ENCODE peak calls at places on chromosome 22, in nine cellular contexts. V, D, R, K, W, I, P, H and S are unnamed samples. For H3K9me3, the result is how much of the 10 kb centered on the place peaks cover.

GRCh38 chr22:46673205-46673604 is 53.0 kb downstream of the GRAMD4 start:
- DNase-seq in V (no peak), K (peak), W (no peak), I (no peak), P (no peak), R (no peak), H (no peak), D (no peak), S (no peak)

GRCh38 chr22:45009881-45010531 is at the start of gene PHF21B:
- DNase-seq in I (peak), D (peak), H (no peak), V (peak), R (no peak), K (peak), P (peak), W (peak), S (peak)

GRCh38 chr22:46110215-46110614 is 40.1 kb upstream of the PPARA start:
- DNase-seq in W (no peak), I (no peak), H (no peak), V (no peak), P (peak), D (no peak), R (no peak), K (peak), S (no peak)

GRCh38 chr22:33666661-33667619 is 253.3 kb downstream of the LARGE1 start:
- DNase-seq in W (no peak), K (no peak), H (no peak), D (peak), P (no peak), I (peak), V (peak), R (no peak), S (no peak)

GRCh38 chr22:22403771-22404170 is 104.8 kb downstream of the ZNF280B start:
- DNase-seq in V (no peak), W (no peak), D (no peak), K (peak), R (no peak), H (no peak), P (no peak), I (no peak), S (no peak)

GRCh38 chr22:24681236-24681635 is 78.2 kb downstream of the GGT1 start:
- DNase-seq in D (no peak), W (no peak), P (no peak), V (no peak), H (no peak), R (no peak), I (no peak), K (no peak), S (no peak)

GRCh38 chr22:17100621-17101020 is 15.8 kb downstream of the IL17RA start:
- DNase-seq in K (no peak), V (no peak), R (no peak), P (no peak), I (no peak), W (no peak), D (no peak), H (no peak), S (no peak)

GRCh38 chr22:41023299-41023623 is 69.1 kb upstream of the EP300 start:
- DNase-seq in P (no peak), R (no peak), I (no peak), H (no peak), D (no peak), V (no peak), K (no peak), W (no peak), S (no peak)

GRCh38 chr22:50476819-50477344 is 2.0 kb upstream of the SBF1 start:
- DNase-seq in W (no peak), I (no peak), P (no peak), R (no peak), V (no peak), K (no peak), H (no peak), D (no peak), S (no peak)

GRCh38 chr22:23833911-23834317 is 4.9 kb downstream of the DERL3 start:
- DNase-seq in D (no peak), V (no peak), R (no peak), I (no peak), W (no peak), K (no peak), H (no peak), P (peak), S (no peak)

GRCh38 chr22:47292546-47293320 is 530.3 kb downstream of the TBC1D22A start:
- DNase-seq in D (no peak), W (no peak), K (no peak), I (no peak), V (peak), H (no peak), R (no peak), P (no peak), S (peak)

GRCh38 chr22:37499006-37499707 is 13.0 kb upstream of the MFNG start:
- DNase-seq in D (no peak), P (no peak), V (peak), I (no peak), W (no peak), H (peak), K (no peak), R (no peak), S (no peak)

GRCh38 chr22:24592846-24593809 is at the start of gene LRRC75B:
- DNase-seq in H (peak), I (peak), K (peak), P (peak), W (peak), V (peak), D (peak), R (no peak), S (peak)

GRCh38 chr22:41775338-41775737 is 25.1 kb upstream of the CCDC134 start:
- DNase-seq in V (no peak), D (no peak), P (no peak), K (no peak), W (no peak), I (no peak), H (no peak), R (no peak), S (no peak)

GRCh38 chr22:24996420-24996952 is 44.0 kb downstream of the KIAA1671 start:
- DNase-seq in D (peak), P (peak), I (peak), K (peak), H (no peak), V (no peak), R (no peak), W (peak), S (no peak)

GRCh38 chr22:22931557-22932270 is 44.1 kb downstream of the IGLL5 start:
- DNase-seq in K (no peak), I (no peak), W (no peak), V (peak), R (no peak), P (no peak), H (peak), D (no peak), S (no peak)

GRCh38 chr22:45963821-45964220 is 13.1 kb downstream of the WNT7B start:
- DNase-seq in D (no peak), R (no peak), P (no peak), W (no peak), K (no peak), H (no peak), V (no peak), I (no peak), S (no peak)

GRCh38 chr22:31905356-31905755 is 39.0 kb upstream of the YWHAH start:
- DNase-seq in D (no peak), H (no peak), I (no peak), W (no peak), P (no peak), R (no peak), V (no peak), K (no peak), S (no peak)

GRCh38 chr22:45903355-45904149 is 73.4 kb downstream of the WNT7B start:
- DNase-seq in W (no peak), R (no peak), I (no peak), P (peak), H (no peak), D (no peak), K (peak), V (no peak), S (peak)

GRCh38 chr22:24590596-24591173 is 2.2 kb downstream of the LRRC75B start:
- DNase-seq in I (no peak), V (no peak), D (no peak), K (no peak), P (no peak), W (no peak), H (no peak), R (no peak), S (no peak)

GRCh38 chr22:40021401-40022000 is 26.7 kb downstream of the FAM83F start:
- DNase-seq in I (no peak), H (no peak), P (no peak), W (no peak), K (no peak), R (no peak), V (no peak), D (no peak), S (no peak)

GRCh38 chr22:16959345-16959930 is 48.6 kb downstream of the GAB4 start:
- DNase-seq in R (no peak), H (no peak), K (no peak), P (no peak), D (no peak), V (no peak), I (no peak), W (no peak), S (peak)

GRCh38 chr22:40156001-40156516 is 21.7 kb upstream of the TNRC6B start:
- DNase-seq in D (peak), V (peak), W (no peak), K (peak), H (peak), R (no peak), I (peak), P (no peak), S (peak)

GRCh38 chr22:36901411-36902142 is 11.9 kb upstream of the CSF2RB start:
- DNase-seq in V (no peak), P (no peak), D (no peak), W (no peak), R (peak), H (peak), I (no peak), K (no peak), S (no peak)

GRCh38 chr22:19062139-19062789 is 59.9 kb downstream of the DGCR2 start:
- DNase-seq in D (no peak), W (no peak), H (no peak), R (no peak), I (no peak), K (no peak), V (peak), P (peak), S (peak)
- H3K9me3 ChIP-seq in D (under half), W (under half), H (under half), R (under half), I (under half), K (under half), V (under half), P (under half), S (under half)

DNA sequence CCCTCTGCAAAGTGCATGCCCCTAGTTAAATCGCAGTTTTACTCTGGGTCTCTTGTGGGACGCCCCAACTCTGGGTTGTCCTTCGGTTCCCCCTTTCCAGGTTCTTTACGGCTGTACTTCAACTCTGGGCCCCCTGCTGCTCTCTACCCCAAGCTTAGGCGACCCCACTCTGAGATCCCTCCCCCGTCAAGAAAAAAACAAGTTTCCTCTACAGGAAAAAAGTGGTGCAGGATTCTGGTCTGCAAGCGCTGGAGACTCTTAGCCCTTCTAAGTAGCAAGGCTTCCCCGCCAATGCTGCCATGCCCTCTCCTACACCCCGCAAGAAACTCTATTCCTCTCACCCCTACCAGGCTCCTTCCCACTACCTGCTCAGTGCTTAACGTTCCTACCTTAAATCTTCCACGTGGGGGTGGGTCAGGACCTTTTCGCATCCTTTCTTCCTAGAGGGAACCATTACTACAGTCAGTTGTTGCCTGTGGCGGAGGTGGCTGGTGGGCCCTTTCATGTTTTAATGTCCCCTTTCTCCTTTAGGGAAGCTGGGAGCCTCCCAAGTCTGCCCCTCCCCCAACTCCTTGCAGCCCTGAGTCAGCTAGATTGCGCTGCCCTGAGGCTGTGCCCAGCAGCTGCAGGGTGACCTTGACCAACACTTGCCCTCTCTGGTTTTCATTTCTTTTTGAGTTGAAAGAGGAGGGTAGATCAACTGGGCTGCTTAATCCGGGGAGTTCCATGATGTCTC is 1.4 kb downstream of the NEFH start:
- DNase-seq in P (peak), W (no peak), D (peak), V (no peak), R (no peak), H (no peak), K (no peak), I (no peak), S (no peak)
- H3K4me3 ChIP-seq in P (no peak), W (peak), D (peak), V (no peak), R (no peak), H (no peak), K (peak), I (no peak), S (no peak)

DNA sequence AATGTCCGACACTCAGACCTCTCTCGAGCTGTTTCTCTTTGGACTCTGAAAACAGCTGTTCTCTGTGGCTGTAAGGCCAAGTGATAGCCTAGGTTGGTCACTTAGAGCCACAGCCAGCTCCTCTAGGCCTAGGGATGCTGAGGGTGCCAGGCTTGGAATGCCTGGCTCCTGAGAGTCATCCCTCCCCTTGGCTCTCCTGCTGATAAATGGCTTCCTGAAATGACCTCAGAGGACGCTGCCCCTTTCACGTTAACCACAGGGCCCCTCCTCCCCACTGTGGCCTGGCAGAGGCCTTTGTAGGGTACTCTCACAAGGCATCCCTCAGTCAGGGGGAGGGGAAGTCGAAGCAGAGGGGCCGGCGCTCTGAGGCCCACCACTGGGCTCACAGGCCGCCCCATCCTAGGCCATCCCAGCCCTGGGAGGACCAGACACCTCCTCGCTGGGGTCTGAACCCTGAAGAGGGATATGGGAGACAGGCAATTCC is 51.0 kb downstream of the ARFGAP3 start:
- DNase-seq in K (no peak), V (peak), H (no peak), R (no peak), D (no peak), I (no peak), W (no peak), P (no peak), S (no peak)
- H3K27ac ChIP-seq in K (no peak), V (peak), H (no peak), R (no peak), D (no peak), I (peak), W (no peak), P (peak), S (peak)

GRCh38 chr22:49160261-49161001 is 667.2 kb downstream of the BRD1 start:
- DNase-seq in R (no peak), K (no peak), W (no peak), V (no peak), I (no peak), D (no peak), H (no peak), P (peak), S (no peak)
- H3K9me3 ChIP-seq in R (under half), K (under half), W (under half), V (under half), I (under half), D (under half), H (under half), P (under half), S (under half)

DNA sequence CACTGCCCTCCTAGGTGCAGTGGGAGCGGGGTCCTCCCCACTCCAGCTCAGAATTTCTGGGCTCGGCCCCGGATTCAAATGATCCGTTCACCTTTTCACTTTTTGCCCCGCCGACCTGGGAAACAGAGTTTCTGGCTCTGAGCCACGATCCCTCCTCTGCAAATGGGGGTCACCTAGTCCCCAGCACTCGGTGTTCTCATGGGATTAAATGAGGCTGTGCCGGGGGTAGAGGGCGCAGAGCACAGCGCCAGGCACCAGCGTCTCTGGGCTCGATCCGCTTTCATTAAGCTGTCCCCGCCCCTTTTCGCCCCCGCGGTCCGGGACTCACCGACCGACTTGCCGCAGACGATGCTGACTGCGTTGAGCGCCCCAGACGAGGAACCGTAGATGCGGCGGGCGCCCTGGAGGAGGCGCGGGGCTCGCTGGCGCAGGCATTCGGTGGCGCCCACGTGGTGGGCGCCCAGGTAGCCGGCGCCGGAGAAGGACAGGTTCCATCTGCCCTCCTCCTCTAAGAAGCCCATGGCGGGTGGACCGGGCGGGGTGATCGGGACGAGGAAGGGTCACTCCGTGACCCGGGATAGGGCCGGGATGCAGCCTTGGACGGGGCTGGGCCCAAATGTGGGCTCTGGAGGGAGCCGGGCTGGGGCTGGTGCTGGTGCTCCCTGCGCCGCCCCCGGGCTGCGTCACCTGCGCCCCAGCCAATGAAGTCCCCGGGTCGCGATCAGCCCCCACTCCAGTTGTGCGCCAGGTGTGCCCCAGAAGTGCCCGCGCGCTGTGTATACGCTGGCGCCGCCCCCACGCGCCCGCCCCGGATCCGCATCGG is at the start of gene PNPLA5:
- DNase-seq in W (no peak), I (no peak), P (no peak), D (no peak), K (peak), R (no peak), V (no peak), H (no peak), S (no peak)
- H3K4me3 ChIP-seq in W (no peak), I (no peak), P (no peak), D (peak), K (no peak), R (no peak), V (no peak), H (no peak), S (no peak)

GRCh38 chr22:28029201-28029948 is 110.3 kb upstream of the PITPNB start:
- DNase-seq in R (no peak), I (peak), H (no peak), P (peak), W (peak), K (peak), D (no peak), V (peak), S (peak)
- H3K27ac ChIP-seq in R (no peak), I (no peak), H (no peak), P (peak), W (peak), K (no peak), D (peak), V (peak), S (peak)

GRCh38 chr22:19793656-19794310 is 33.2 kb downstream of the TBX1 start:
- DNase-seq in I (no peak), K (no peak), R (no peak), W (no peak), P (no peak), D (no peak), H (no peak), V (no peak), S (no peak)

GRCh38 chr22:19791243-19791642 is 30.7 kb downstream of the TBX1 start:
- DNase-seq in K (no peak), I (no peak), R (no peak), P (no peak), W (no peak), D (no peak), H (no peak), V (no peak), S (no peak)

GRCh38 chr22:19791894-19792293 is 31.3 kb downstream of the TBX1 start:
- DNase-seq in R (no peak), I (no peak), W (no peak), D (no peak), V (no peak), P (no peak), H (no peak), K (no peak), S (no peak)

GRCh38 chr22:19795617-19796008 is 35.0 kb downstream of the TBX1 start:
- DNase-seq in K (peak), H (no peak), D (no peak), W (no peak), I (no peak), V (no peak), R (no peak), P (no peak), S (no peak)

DNA sequence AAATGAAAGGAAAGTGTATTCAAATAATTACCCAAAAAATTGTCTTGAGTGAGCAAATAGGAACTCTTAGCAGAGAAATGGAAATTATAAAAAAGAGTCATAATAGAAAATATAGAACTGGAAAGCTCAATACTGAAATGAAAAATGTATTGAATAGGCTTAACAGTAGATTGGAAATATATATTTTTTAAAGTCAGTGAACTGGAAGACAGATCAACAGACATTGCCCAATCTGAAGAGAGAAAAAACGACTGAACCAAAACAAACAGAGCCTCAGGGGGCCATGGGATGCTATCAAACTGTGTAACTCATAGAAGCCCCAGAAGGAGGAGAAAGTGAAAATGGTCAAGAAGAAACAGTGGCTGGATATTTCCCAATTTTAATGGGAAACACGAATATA is 32.6 kb downstream of the TBX1 start:
- DNase-seq in P (no peak), R (no peak), V (no peak), I (no peak), H (no peak), D (no peak), K (no peak), W (no peak), S (no peak)
- H3K9me3 ChIP-seq in P (under half), R (under half), V (under half), I (under half), H (under half), D (under half), K (under half), W (under half), S (under half)